ENCODE peak calls at places on chromosome 7, in five cellular contexts. G is brain microvascular endothelial cell, H is H9, Y is spleen, R is lower lobe of right lung. T is an unnamed sample.

GRCh38 chr7:80815733-80816132 is 103.1 kb downstream of the SEMA3C start:
- DNase-seq in H (no peak), Y (no peak), G (no peak), R (no peak), T (no peak)

GRCh38 chr7:2955177-2955768 is 88.4 kb downstream of the CARD11 start:
- DNase-seq in H (no peak), R (no peak), G (no peak), Y (no peak), T (peak; percentile 17)

GRCh38 chr7:19522486-19522885 is 186.4 kb downstream of the POLR1F start:
- DNase-seq in G (peak; percentile 81), R (no peak), H (no peak), Y (no peak), T (no peak)

GRCh38 chr7:137443616-137444015 is 100.1 kb upstream of the PTN start:
- DNase-seq in Y (no peak), G (peak; percentile 63), R (no peak), H (no peak), T (no peak)

GRCh38 chr7:17998692-17999091 is 29.0 kb downstream of the PRPS1L1 start:
- DNase-seq in H (no peak), R (no peak), G (no peak), Y (no peak), T (no peak)

GRCh38 chr7:142611566-142612250 is 137.6 kb upstream of the PRSS1 start:
- DNase-seq in Y (no peak), G (peak; percentile 28), R (no peak), H (no peak), T (no peak)

GRCh38 chr7:156480671-156481070 is 159.9 kb upstream of the RNF32 start:
- DNase-seq in R (no peak), G (no peak), H (no peak), Y (no peak), T (no peak)

GRCh38 chr7:64559206-64559605 is 3.7 kb downstream of the ZNF680 start:
- DNase-seq in Y (no peak), G (peak; percentile 45), R (no peak), H (no peak), T (no peak)

GRCh38 chr7:45129181-45129800 is 17.8 kb upstream of the TBRG4 start:
- DNase-seq in H (no peak), Y (peak; percentile 64), R (no peak), G (no peak), T (no peak)

GRCh38 chr7:12386237-12386839 is 17.3 kb downstream of the VWDE start:
- DNase-seq in G (no peak), H (no peak), R (no peak), Y (no peak), T (no peak)

GRCh38 chr7:146496657-146497056 is 380.1 kb downstream of the CNTNAP2 start:
- DNase-seq in Y (no peak), R (no peak), G (no peak), H (no peak), T (no peak)

GRCh38 chr7:45917658-45918057 is 3.4 kb downstream of the IGFBP3 start:
- DNase-seq in H (peak; percentile 75), Y (peak; percentile 91), R (peak; percentile 79), G (peak; percentile 65), T (peak; percentile 87)

GRCh38 chr7:125061776-125062397 is 132.3 kb upstream of the POT1 start:
- DNase-seq in G (peak; percentile 79), H (no peak), R (no peak), Y (no peak), T (no peak)

GRCh38 chr7:139043823-139044812 is 8.3 kb upstream of the ZC3HAV1L start:
- DNase-seq in R (peak; percentile 53), H (no peak), G (no peak), Y (no peak), T (no peak)

GRCh38 chr7:89312561-89312960 is 517.0 kb upstream of the TEX47 start:
- DNase-seq in Y (no peak), H (no peak), R (no peak), G (no peak), T (no peak)

GRCh38 chr7:142440219-142441073 is 182.6 kb upstream of the PRSS58 start:
- DNase-seq in G (peak; percentile 78), R (no peak), H (no peak), Y (no peak), T (no peak)

GRCh38 chr7:1523208-1523607 is 7.3 kb upstream of the MAFK start:
- DNase-seq in R (no peak), Y (no peak), H (no peak), G (no peak), T (no peak)

GRCh38 chr7:105816954-105817615 is 59.3 kb downstream of the ATXN7L1 start:
- DNase-seq in Y (no peak), H (no peak), R (no peak), G (no peak), T (no peak)

GRCh38 chr7:101630591-101630990 is 1.5 kb upstream of the MYL10 start:
- DNase-seq in G (no peak), H (no peak), R (no peak), Y (peak; percentile 72), T (no peak)

GRCh38 chr7:149060161-149060560 is 30.4 kb downstream of the ZNF786 start:
- DNase-seq in G (no peak), R (no peak), Y (no peak), H (no peak), T (no peak)

GRCh38 chr7:2313450-2314208 is 612 bp downstream of the SNX8 start:
- DNase-seq in H (no peak), G (no peak), R (no peak), Y (no peak), T (peak; percentile 76)

GRCh38 chr7:106599343-106599698 is 61.6 kb downstream of the CCDC71L start:
- DNase-seq in R (no peak), G (no peak), H (no peak), Y (no peak), T (no peak)

GRCh38 chr7:31122649-31123058 is 70.5 kb downstream of the ADCYAP1R1 start:
- DNase-seq in G (peak; percentile 79), H (peak; percentile 83), R (peak; percentile 59), Y (no peak), T (peak; percentile 86)

GRCh38 chr7:1053002-1053411 is 8.7 kb downstream of the GPR146 start:
- DNase-seq in Y (peak; percentile 85), H (peak; percentile 55), R (no peak), G (no peak), T (no peak)

GRCh38 chr7:145692237-145692950 is 424.2 kb upstream of the CNTNAP2 start:
- DNase-seq in H (peak; percentile 51), G (no peak), R (no peak), Y (no peak), T (no peak)

GRCh38 chr7:29563590-29564454 is at the start of gene PRR15:
- DNase-seq in R (peak; percentile 59), Y (peak; percentile 77), H (peak; percentile 94), G (peak; percentile 30), T (peak; percentile 63)

GRCh38 chr7:122068046-122068445 is 76.0 kb downstream of the AASS start:
- DNase-seq in Y (no peak), G (no peak), H (no peak), R (no peak), T (no peak)

GRCh38 chr7:23530901-23531793 is 634 bp downstream of the TRA2A start:
- DNase-seq in H (peak; percentile 45), Y (peak; percentile 91), G (peak; percentile 56), R (peak; percentile 72), T (peak; percentile 85)

GRCh38 chr7:32890553-32891045 is 961 bp downstream of the KBTBD2 start:
- DNase-seq in G (peak; percentile 62), Y (no peak), H (no peak), R (no peak), T (no peak)

GRCh38 chr7:8176370-8177081 is 85.4 kb downstream of the ICA1 start:
- DNase-seq in G (no peak), Y (peak; percentile 78), R (no peak), H (no peak), T (no peak)

GRCh38 chr7:80135306-80136104 is 874 bp downstream of the GNAI1 start:
- DNase-seq in Y (no peak), H (no peak), G (no peak), R (no peak), T (no peak)

GRCh38 chr7:102913846-102914245 is 1.0 kb downstream of the LRRC17 start:
- DNase-seq in G (peak; percentile 24), R (no peak), H (no peak), Y (no peak), T (no peak)

GRCh38 chr7:11343818-11344413 is 370.2 kb downstream of the PHF14 start:
- DNase-seq in R (no peak), G (peak; percentile 14), Y (no peak), H (no peak), T (no peak)

DNA sequence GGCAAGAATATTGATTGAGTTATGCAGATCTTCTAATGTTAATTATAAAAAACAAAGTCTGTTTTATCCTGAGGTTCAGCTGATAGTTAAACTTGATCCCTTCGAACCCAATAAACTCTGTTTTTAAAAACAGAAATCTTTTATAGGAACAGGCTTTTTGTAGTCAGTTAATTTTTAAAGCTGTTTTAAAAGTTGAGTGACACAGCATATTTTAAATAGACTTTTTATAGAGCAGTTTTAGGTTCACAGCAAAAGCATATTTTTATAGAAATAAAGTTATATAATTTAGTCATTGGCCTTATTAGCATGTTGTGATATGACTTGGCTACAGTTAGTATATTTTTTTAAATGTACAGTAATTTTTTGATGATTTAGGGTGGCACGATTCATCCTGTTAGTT is 11.1 kb downstream of the FOXK1 start:
- DNase-seq in G (no peak), R (no peak), H (no peak), Y (no peak), T (no peak)
- H3K27ac ChIP-seq in G (no peak overlapping the region), R (no peak overlapping the region), H (no peak overlapping the region), Y (no peak overlapping the region), T (peak overlapping the region; percentile 76)

GRCh38 chr7:140215281-140215680 is 38.5 kb upstream of the KDM7A start:
- DNase-seq in H (no peak), G (no peak), R (no peak), Y (no peak), T (no peak)
- H3K27ac ChIP-seq in H (no peak overlapping the region), G (no peak overlapping the region), R (no peak overlapping the region), Y (no peak overlapping the region), T (no peak overlapping the region)

DNA sequence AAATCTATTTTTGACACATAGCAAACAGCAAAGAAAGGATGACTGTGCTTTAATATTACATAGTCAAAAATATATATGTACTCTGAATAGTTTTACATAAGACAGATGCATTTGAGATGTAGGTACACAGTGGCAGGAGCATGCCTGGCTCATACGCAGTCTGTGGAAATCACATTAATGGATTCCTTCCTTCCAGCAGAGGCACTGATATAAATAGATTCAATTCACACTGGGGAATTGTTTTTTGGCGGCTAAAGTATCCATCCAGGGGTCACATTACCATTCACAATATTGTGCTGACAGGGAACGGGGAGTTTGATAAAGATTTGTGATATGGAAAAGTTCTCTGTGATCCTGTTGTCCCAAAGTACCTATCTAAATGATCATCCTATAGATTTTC is 72.5 kb upstream of the AGR3 start:
- DNase-seq in G (no peak), Y (no peak), R (no peak), H (no peak), T (no peak)
- H3K27ac ChIP-seq in G (no peak overlapping the region), Y (no peak overlapping the region), R (no peak overlapping the region), H (no peak overlapping the region), T (no peak overlapping the region)

GRCh38 chr7:47326808-47327207 is 255.1 kb downstream of the TNS3 start:
- DNase-seq in G (peak; percentile 24), R (no peak), H (no peak), Y (no peak), T (peak; percentile 73)
- H3K27ac ChIP-seq in G (peak overlapping the region; percentile 66), R (peak overlapping the region; percentile 80), H (no peak overlapping the region), Y (no peak overlapping the region), T (peak overlapping the region; percentile 71)

GRCh38 chr7:135206887-135207738 is 4.2 kb downstream of the WDR91 start:
- DNase-seq in Y (no peak), R (no peak), H (no peak), G (no peak), T (no peak)
- H3K27ac ChIP-seq in Y (no peak overlapping the region), R (peak overlapping the region; percentile 31), H (no peak overlapping the region), G (no peak overlapping the region), T (no peak overlapping the region)

GRCh38 chr7:24916463-24917040 is 63.4 kb downstream of the OSBPL3 start:
- DNase-seq in Y (no peak), R (no peak), G (no peak), H (no peak), T (no peak)
- H3K27ac ChIP-seq in Y (no peak overlapping the region), R (no peak overlapping the region), G (no peak overlapping the region), H (no peak overlapping the region), T (no peak overlapping the region)